ENCODE peak calls at places on chromosomes 2 and 18, in nine cellular contexts. X is trophoblast cell, H is OCI-LY7, B is mesenchymal stem cell, L is PC-9, J is H9, Z is GM23338, C is Karpas-422, N is hepatocyte. O is an unnamed sample.

GRCh38 chr18:67932261-67932660 is 415.7 kb upstream of the DSEL start:
- DNase-seq in X (no peak), H (no peak), B (no peak), L (no peak), J (no peak), Z (no peak), C (no peak), N (no peak), O (no peak)

GRCh38 chr2:226330206-226330605 is 469.4 kb downstream of the IRS1 start:
- DNase-seq in X (no peak), H (no peak), B (no peak), L (no peak), J (no peak), Z (no peak), C (no peak), N (no peak), O (no peak)

GRCh38 chr18:28167835-28168349 is 9.0 kb downstream of the CDH2 start:
- DNase-seq in X (no peak), H (no peak), B (no peak), L (no peak), J (no peak), Z (no peak), C (no peak), N (no peak), O (no peak)

GRCh38 chr2:215052404-215052803 is 86.0 kb downstream of the ABCA12 start:
- DNase-seq in X (no peak), H (no peak), B (no peak), L (no peak), J (no peak), Z (no peak), C (no peak), N (no peak), O (peak)

GRCh38 chr18:63505566-63506335 is 29.0 kb downstream of the SERPINB5 start:
- DNase-seq in X (peak), H (peak), B (peak), L (no peak), J (peak), Z (peak), C (peak), N (peak), O (peak)

GRCh38 chr2:239369631-239370161 is 31.1 kb downstream of the HDAC4 start:
- DNase-seq in X (peak), H (peak), B (no peak), L (no peak), J (no peak), Z (no peak), C (peak), N (no peak), O (peak)

GRCh38 chr2:38668787-38669479 is 3.0 kb downstream of the GALM start:
- DNase-seq in X (peak), H (no peak), B (no peak), L (no peak), J (no peak), Z (no peak), C (no peak), N (no peak), O (no peak)

GRCh38 chr18:76491801-76492668 is 3.0 kb downstream of the ZNF516 start:
- DNase-seq in X (peak), H (peak), B (peak), L (peak), J (peak), Z (peak), C (peak), N (peak), O (peak)

GRCh38 chr2:175786705-175787104 is 215.4 kb downstream of the LNPK start:
- DNase-seq in X (no peak), H (no peak), B (no peak), L (no peak), J (no peak), Z (no peak), C (no peak), N (no peak), O (no peak)

GRCh38 chr2:233342301-233342700 is 12.0 kb upstream of the DGKD start:
- DNase-seq in X (no peak), H (no peak), B (no peak), L (no peak), J (no peak), Z (no peak), C (no peak), N (no peak), O (no peak)

GRCh38 chr2:141311430-141311829 is 819.4 kb downstream of the LRP1B start:
- DNase-seq in X (no peak), H (no peak), B (no peak), L (no peak), J (no peak), Z (no peak), C (no peak), N (no peak), O (no peak)

GRCh38 chr2:181036848-181037603 is 56.6 kb downstream of the UBE2E3 start:
- DNase-seq in X (peak), H (no peak), B (peak), L (no peak), J (no peak), Z (no peak), C (no peak), N (no peak), O (peak)

GRCh38 chr2:239983004-239983778 is 42.0 kb downstream of the NDUFA10 start:
- DNase-seq in X (no peak), H (no peak), B (no peak), L (no peak), J (no peak), Z (no peak), C (no peak), N (no peak), O (no peak)

GRCh38 chr2:190156750-190157277 is 94.3 kb upstream of the MSTN start:
- DNase-seq in X (no peak), H (no peak), B (no peak), L (no peak), J (no peak), Z (no peak), C (no peak), N (no peak), O (no peak)

GRCh38 chr2:163343316-163343715 is 392.5 kb downstream of the FIGN start:
- DNase-seq in X (peak), H (no peak), B (no peak), L (no peak), J (peak), Z (no peak), C (no peak), N (no peak), O (no peak)

GRCh38 chr2:42567806-42568429 is 514 bp upstream of the MTA3 start:
- DNase-seq in X (peak), H (peak), B (peak), L (no peak), J (peak), Z (peak), C (peak), N (peak), O (no peak)

GRCh38 chr18:79916546-79917350 is 34.7 kb downstream of the SLC66A2 start:
- DNase-seq in X (no peak), H (no peak), B (no peak), L (no peak), J (peak), Z (no peak), C (no peak), N (no peak), O (no peak)

GRCh38 chr2:181780159-181781081 is 100.1 kb upstream of the NEUROD1 start:
- DNase-seq in X (peak), H (no peak), B (peak), L (no peak), J (no peak), Z (no peak), C (no peak), N (no peak), O (no peak)

GRCh38 chr2:159146930-159147666 is 139.4 kb downstream of the WDSUB1 start:
- DNase-seq in X (no peak), H (no peak), B (no peak), L (peak), J (no peak), Z (no peak), C (no peak), N (no peak), O (no peak)

GRCh38 chr2:152864601-152865000 is 146.2 kb downstream of the ARL6IP6 start:
- DNase-seq in X (no peak), H (no peak), B (no peak), L (no peak), J (no peak), Z (no peak), C (no peak), N (no peak), O (no peak)

GRCh38 chr2:42786561-42787345 is 5.6 kb downstream of the HAAO start:
- DNase-seq in X (peak), H (no peak), B (no peak), L (no peak), J (no peak), Z (peak), C (no peak), N (no peak), O (no peak)

GRCh38 chr2:101974663-101975062 is 17.1 kb upstream of the IL1R2 start:
- DNase-seq in X (no peak), H (no peak), B (peak), L (no peak), J (peak), Z (peak), C (no peak), N (no peak), O (no peak)

GRCh38 chr2:55011741-55012574 is 38.3 kb downstream of the RTN4 start:
- DNase-seq in X (no peak), H (no peak), B (no peak), L (no peak), J (no peak), Z (no peak), C (no peak), N (no peak), O (no peak)

GRCh38 chr2:112140413-112140802 is 2.2 kb downstream of the FBLN7 start:
- DNase-seq in X (no peak), H (no peak), B (no peak), L (no peak), J (no peak), Z (peak), C (no peak), N (no peak), O (no peak)
- H3K4me2 ChIP-seq in X (peak), H (no peak), B (peak), L (no peak), J (peak), Z (peak), C (no peak), N (peak), O (no peak)

GRCh38 chr2:212345966-212346365 is 192.6 kb downstream of the ERBB4 start:
- DNase-seq in X (no peak), H (no peak), B (no peak), L (no peak), J (no peak), Z (no peak), C (no peak), N (no peak), O (no peak)
- H3K4me2 ChIP-seq in X (no peak), H (no peak), B (no peak), L (no peak), J (no peak), Z (no peak), C (no peak), N (no peak), O (no peak)

GRCh38 chr2:230412369-230412706 is 3.7 kb upstream of the SP100 start:
- DNase-seq in X (no peak), H (no peak), B (no peak), L (no peak), J (no peak), Z (no peak), C (no peak), N (no peak), O (no peak)

GRCh38 chr2:230414302-230414701 is 1.7 kb upstream of the SP100 start:
- DNase-seq in X (no peak), H (no peak), B (no peak), L (no peak), J (no peak), Z (no peak), C (no peak), N (no peak), O (peak)

GRCh38 chr2:230411484-230412368 is 4.3 kb upstream of the SP100 start:
- DNase-seq in X (peak), H (peak), B (peak), L (no peak), J (peak), Z (peak), C (peak), N (peak), O (peak)

GRCh38 chr2:230412846-230413245 is 3.2 kb upstream of the SP100 start:
- DNase-seq in X (no peak), H (no peak), B (no peak), L (no peak), J (no peak), Z (no peak), C (no peak), N (no peak), O (no peak)

GRCh38 chr2:230413465-230413864 is 2.5 kb upstream of the SP100 start:
- DNase-seq in X (no peak), H (no peak), B (no peak), L (no peak), J (no peak), Z (no peak), C (peak), N (no peak), O (no peak)
- H3K4me2 ChIP-seq in X (no peak), H (no peak), B (no peak), L (no peak), J (no peak), Z (no peak), C (no peak), N (no peak), O (no peak)

DNA sequence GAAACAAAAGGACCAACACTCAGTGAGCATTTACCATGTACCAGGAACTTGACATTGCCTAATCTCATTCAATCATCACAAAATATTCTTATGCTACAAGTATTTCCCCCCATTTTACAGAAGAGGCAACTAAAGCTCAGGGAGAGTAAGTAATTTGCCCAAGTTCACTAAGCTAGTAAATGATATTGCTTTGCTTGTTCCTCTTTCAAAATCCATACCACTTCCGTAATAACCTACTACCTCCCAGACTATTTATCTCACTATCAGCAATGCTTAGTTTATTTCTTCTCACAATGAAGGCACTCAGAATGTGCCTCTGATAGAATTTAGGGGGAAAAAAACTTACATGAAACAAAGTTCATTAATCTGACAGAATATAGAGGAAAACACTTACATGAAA is 1070.9 kb upstream of the FANCL start:
- DNase-seq in X (no peak), H (no peak), B (no peak), L (no peak), J (no peak), Z (no peak), C (no peak), N (no peak), O (no peak)
- H3K4me2 ChIP-seq in X (no peak), H (no peak), B (no peak), L (no peak), J (no peak), Z (no peak), C (no peak), N (no peak), O (no peak)

DNA sequence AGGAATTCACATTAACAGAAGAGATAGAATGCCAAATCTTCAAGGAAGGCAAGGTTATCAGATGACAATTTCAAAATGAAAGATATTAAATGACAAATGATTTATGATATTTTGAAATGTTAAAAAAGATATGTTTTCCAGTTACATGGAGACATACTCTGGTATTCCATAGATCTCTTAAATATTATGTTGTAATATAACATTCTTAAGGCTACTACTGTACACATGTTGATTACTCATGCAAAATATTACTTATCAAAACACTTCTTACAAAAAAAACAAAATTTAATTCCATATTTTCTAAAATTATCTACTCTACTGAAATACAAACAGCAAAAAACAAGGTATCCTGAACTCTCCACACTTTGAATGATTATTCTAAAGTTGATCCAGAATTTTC is 22.9 kb downstream of the RTTN start:
- DNase-seq in X (peak), H (no peak), B (no peak), L (no peak), J (no peak), Z (no peak), C (no peak), N (no peak), O (no peak)
- H3K4me2 ChIP-seq in X (no peak), H (no peak), B (no peak), L (no peak), J (no peak), Z (no peak), C (no peak), N (no peak), O (no peak)

DNA sequence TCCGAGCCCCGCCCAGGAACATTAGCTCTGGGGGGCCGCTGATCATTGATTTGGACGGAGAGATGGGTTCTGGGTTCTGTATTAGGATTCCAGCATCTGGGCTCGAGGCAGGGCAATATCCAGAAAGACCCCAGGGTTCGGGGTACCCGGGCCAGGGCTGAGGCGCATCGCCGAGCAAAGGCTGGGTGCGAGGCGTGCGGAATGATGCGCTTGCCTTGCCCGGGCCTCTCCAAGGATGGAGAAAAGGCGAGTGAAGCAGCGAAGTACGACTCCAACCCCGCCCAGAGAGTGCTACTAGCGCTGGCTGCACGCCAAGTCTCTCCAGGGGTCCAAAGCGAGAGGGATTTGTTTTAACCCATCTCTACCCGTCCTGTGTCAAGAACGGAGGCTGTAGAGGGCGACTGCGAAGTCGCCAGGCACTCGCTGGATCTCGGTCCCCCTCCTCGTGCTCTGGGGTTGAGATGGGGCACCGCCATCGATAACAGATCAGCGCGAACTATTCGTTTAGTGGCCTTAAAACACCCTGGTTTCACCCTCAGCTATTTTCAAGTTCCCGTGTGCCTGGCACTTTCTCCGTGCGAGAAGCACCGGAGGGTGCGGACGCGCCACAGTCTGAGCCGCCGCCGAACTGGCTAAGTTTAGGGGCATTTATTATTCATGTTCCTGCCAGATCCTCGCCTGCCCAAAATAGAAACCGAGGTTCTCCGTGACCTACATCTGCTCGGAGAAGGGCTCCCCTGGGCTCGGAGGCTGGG is 1.9 kb downstream of the ADCYAP1 start:
- DNase-seq in X (no peak), H (no peak), B (no peak), L (no peak), J (peak), Z (peak), C (no peak), N (peak), O (no peak)
- H3K4me2 ChIP-seq in X (peak), H (no peak), B (peak), L (no peak), J (peak), Z (peak), C (no peak), N (peak), O (peak)

GRCh38 chr2:144239726-144240125 is 280.2 kb downstream of the ZEB2 start:
- DNase-seq in X (no peak), H (no peak), B (no peak), L (no peak), J (no peak), Z (no peak), C (peak), N (no peak), O (no peak)

GRCh38 chr2:144239306-144239705 is 280.6 kb downstream of the ZEB2 start:
- DNase-seq in X (no peak), H (peak), B (no peak), L (no peak), J (no peak), Z (no peak), C (peak), N (no peak), O (no peak)

GRCh38 chr2:144242311-144242710 is 277.6 kb downstream of the ZEB2 start:
- DNase-seq in X (no peak), H (no peak), B (no peak), L (no peak), J (no peak), Z (no peak), C (no peak), N (no peak), O (no peak)

GRCh38 chr2:144241801-144242200 is 278.1 kb downstream of the ZEB2 start:
- DNase-seq in X (no peak), H (peak), B (no peak), L (no peak), J (no peak), Z (no peak), C (peak), N (no peak), O (no peak)

DNA sequence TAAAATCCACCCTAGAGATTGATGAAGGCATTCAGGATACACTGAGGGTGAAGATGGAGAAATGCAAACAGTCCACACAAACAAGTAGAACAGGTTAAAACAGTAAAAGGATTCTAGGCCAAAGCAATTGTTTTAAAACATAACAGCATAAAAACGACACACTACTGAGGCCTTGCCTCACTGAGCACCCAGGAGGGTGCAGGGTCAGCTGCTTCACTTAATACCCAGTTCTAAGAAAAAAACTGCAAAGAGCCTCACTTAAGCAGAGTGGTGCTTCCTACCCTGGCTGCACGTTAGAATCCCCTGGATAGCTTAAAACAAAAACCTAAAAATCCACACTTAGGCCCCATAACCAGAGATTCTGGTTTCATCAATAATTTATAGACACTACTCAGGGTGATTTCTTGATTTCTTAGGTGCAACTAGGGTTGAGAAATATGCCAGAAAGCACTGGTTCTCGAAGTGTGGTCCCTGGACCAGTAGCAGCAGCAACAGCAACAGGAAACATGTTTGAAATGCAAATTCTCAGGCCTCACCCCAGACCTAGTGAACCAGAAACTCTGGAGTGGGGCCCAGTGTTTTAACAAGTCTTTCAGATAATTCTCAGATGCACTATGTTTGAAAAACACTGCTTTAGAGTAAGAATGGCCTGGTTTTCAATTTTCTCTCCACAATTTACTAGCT is 279.1 kb downstream of the ZEB2 start:
- DNase-seq in X (no peak), H (peak), B (no peak), L (peak), J (no peak), Z (peak), C (peak), N (no peak), O (no peak)
- H3K4me2 ChIP-seq in X (no peak), H (peak), B (no peak), L (peak), J (peak), Z (peak), C (peak), N (no peak), O (no peak)

DNA sequence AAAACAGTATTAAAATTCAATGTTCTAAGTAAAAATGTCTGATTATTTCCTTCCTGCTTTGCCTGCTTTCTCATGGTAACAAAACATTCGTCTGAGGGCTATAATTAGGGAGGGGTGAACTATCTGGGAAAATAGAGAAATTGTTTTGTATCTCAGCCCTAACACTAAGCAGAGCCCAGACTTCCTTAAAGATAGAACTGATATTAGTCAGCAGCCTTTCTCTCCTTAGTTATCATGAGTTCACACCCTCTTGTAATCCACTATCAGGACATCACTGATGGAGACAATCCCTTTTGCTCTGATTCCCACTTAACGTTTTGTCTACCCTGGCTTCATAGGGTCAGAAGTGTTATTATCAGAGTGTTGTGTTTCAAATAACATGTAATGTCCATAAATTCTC is 701.1 kb upstream of the ZEB2 start:
- DNase-seq in X (no peak), H (peak), B (no peak), L (no peak), J (no peak), Z (no peak), C (no peak), N (no peak), O (no peak)
- H3K4me2 ChIP-seq in X (no peak), H (peak), B (no peak), L (no peak), J (no peak), Z (no peak), C (no peak), N (no peak), O (no peak)

GRCh38 chr2:28387082-28387960 is 5.3 kb upstream of the FOSL2 start:
- DNase-seq in X (peak), H (no peak), B (no peak), L (peak), J (no peak), Z (no peak), C (no peak), N (no peak), O (peak)
- H3K4me2 ChIP-seq in X (no peak), H (no peak), B (no peak), L (peak), J (no peak), Z (no peak), C (no peak), N (no peak), O (no peak)

GRCh38 chr18:57915848-57916596 is 112.9 kb upstream of the ATP8B1 start:
- DNase-seq in X (no peak), H (peak), B (no peak), L (no peak), J (no peak), Z (no peak), C (no peak), N (no peak), O (no peak)
- H3K4me2 ChIP-seq in X (no peak), H (no peak), B (no peak), L (no peak), J (no peak), Z (no peak), C (no peak), N (no peak), O (no peak)